ENCODE peak calls at places on chromosome 2, in four cellular contexts. P is Peyer's patch; M is CD8-positive, alpha-beta T cell; G is mesothelial cell of epicardium. F is an unnamed sample.
A peak's percentile ranks its signal among the peaks of the same experiment; 100 is the strongest.

GRCh38 chr2:7813541-7814310 is 868.1 kb upstream of the ID2 start:
- DNase-seq in P (no peak), M (no peak), G (no peak), F (no peak)

GRCh38 chr2:95185973-95186372 is 20.4 kb downstream of the ZNF2 start:
- DNase-seq in P (no peak), M (no peak), G (no peak), F (no peak)

GRCh38 chr2:39118786-39119499 is 1.9 kb downstream of the SOS1 start:
- DNase-seq in P (no peak), M (no peak), G (no peak), F (no peak)

GRCh38 chr2:71784734-71785549 is 331.6 kb downstream of the DYSF start:
- DNase-seq in P (no peak), M (no peak), G (no peak), F (no peak)

GRCh38 chr2:187875836-187876235 is 321.6 kb upstream of the TFPI start:
- DNase-seq in P (no peak), M (no peak), G (no peak), F (no peak)

GRCh38 chr2:175002547-175003274 is 2.5 kb downstream of the CHN1 start:
- DNase-seq in P (no peak), M (no peak), G (no peak), F (no peak)

GRCh38 chr2:196677404-196677803 is 37.9 kb downstream of the CCDC150 start:
- DNase-seq in P (no peak), M (no peak), G (no peak), F (no peak)

GRCh38 chr2:97660775-97661417 is 2.9 kb downstream of the ACTR1B start:
- DNase-seq in P (no peak), M (no peak), G (no peak), F (no peak)

GRCh38 chr2:79874015-79874414 is 361.2 kb downstream of the CTNNA2 start:
- DNase-seq in P (no peak), M (no peak), G (no peak), F (no peak)

GRCh38 chr2:79876430-79876829 is 363.6 kb downstream of the CTNNA2 start:
- DNase-seq in P (no peak), M (no peak), G (no peak), F (no peak)
- TF ChIP-seq CTCF in P (no peak), M (no peak), G (peak; percentile 22), F (no peak)

GRCh38 chr2:202771336-202771735 is 100.2 kb downstream of the ICA1L start:
- DNase-seq in P (no peak), M (no peak), G (no peak), F (no peak)

GRCh38 chr2:202769201-202769600 is 102.4 kb downstream of the ICA1L start:
- DNase-seq in P (no peak), M (no peak), G (no peak), F (no peak)

GRCh38 chr2:202774104-202774503 is 97.5 kb downstream of the ICA1L start:
- DNase-seq in P (no peak), M (no peak), G (no peak), F (no peak)

GRCh38 chr2:202773576-202773975 is 98.0 kb downstream of the ICA1L start:
- DNase-seq in P (no peak), M (no peak), G (no peak), F (no peak)

GRCh38 chr2:202771741-202772470 is 99.7 kb downstream of the ICA1L start:
- DNase-seq in P (no peak), M (no peak), G (no peak), F (no peak)
- TF ChIP-seq CTCF in P (no peak), M (no peak), G (no peak), F (no peak)

GRCh38 chr2:144452169-144453038 is 67.5 kb downstream of the ZEB2 start:
- DNase-seq in P (no peak), M (no peak), G (no peak), F (no peak)
- TF ChIP-seq CTCF in P (no peak), M (no peak), G (peak; percentile 38), F (no peak)

DNA sequence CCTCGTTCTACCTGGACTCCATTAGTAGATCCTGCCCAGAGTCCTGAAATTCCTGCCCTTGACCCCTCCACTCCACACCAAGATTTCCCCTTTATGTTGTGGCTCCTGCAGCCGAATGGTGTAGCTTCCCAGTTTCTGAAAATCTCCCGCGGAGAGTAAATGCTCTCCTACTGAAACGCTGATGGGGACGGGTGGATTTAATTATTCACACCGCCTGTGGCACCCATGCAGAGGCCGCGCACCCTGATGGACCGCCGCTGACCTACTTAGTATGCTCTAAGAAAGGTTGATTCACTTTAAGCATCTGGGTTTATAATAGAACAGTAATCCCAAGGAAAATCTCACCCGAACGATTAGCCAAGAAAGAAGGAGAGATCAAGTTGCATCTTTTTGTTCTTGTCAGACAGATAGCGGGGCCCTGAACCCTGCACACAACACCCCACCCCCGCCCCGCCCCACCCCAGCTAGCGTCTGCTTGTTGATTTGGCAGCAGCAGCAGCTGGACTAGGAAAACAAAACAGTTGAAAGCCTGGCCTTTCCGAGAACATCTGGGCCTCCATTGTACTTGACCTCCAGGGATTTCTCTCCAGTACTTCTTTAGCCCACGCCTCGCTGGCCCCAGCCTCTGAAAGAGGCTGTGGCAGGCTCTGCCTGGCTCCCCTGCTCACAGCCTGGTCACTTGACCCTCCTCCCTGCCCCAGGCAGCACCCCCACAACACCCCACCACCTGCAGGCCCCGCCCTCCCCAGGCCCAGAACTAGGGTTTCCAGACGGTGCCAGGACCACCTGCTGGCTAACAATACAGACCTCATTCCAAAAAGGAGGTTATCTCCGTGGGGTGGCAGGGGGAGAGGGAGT is 53.6 kb downstream of the DPYSL5 start:
- DNase-seq in P (no peak), M (no peak), G (no peak), F (no peak)
- TF ChIP-seq CTCF in P (no peak), M (no peak), G (no peak), F (no peak)

DNA sequence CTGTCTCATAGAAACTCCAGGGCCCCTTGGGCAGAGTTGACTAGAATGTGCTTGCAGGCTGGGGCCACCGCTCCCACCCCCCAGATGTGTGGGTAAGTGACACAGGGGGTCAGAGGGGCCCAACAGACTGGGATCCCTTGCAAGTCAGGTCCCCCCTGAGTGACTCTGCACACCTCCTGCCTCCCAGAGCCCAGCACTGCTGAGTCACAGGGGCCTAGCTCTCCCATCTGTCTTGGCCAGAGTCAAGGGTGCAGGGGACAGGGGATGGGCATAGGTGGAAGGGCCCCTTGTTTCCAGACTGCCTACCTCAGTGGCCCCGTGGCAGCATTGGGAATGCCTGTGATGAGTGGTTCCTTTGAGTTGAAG is 11.4 kb downstream of the SH2D6 start:
- DNase-seq in P (no peak), M (no peak), G (no peak), F (no peak)
- TF ChIP-seq CTCF in P (no peak), M (no peak), G (no peak), F (no peak)